ENCODE peak calls at places on chromosomes 12 and 14, in five cellular contexts. Q is PC-3, N is hepatocyte, M is Karpas-422, W is GM23338. Z is an unnamed sample.

GRCh38 chr14:106491851-106492250 is 965.5 kb downstream of the TMEM121 start:
- DNase-seq in Q (peak; percentile 9), N (no peak), M (peak; percentile 76), W (peak; percentile 20), Z (peak; percentile 43)

GRCh38 chr12:70049596-70050360 is 193.5 kb upstream of the CNOT2 start:
- DNase-seq in Q (peak; percentile 96), N (peak; percentile 57), M (peak; percentile 88), W (no peak), Z (peak; percentile 26)

GRCh38 chr12:98291828-98292227 is 223.6 kb upstream of the TMPO start:
- DNase-seq in Q (no peak), N (no peak), M (no peak), W (peak; percentile 43), Z (no peak)

GRCh38 chr12:115946867-115947695 is 330.4 kb downstream of the MED13L start:
- DNase-seq in Q (peak; percentile 57), N (no peak), M (peak; percentile 45), W (peak; percentile 53), Z (no peak)

GRCh38 chr14:22512106-22512814 is 76.8 kb downstream of the DAD1 start:
- DNase-seq in Q (no peak), N (no peak), M (no peak), W (no peak), Z (no peak)

GRCh38 chr12:124698211-124698997 is 131.0 kb upstream of the NCOR2 start:
- DNase-seq in Q (no peak), N (no peak), M (no peak), W (no peak), Z (no peak)

GRCh38 chr14:26282578-26282977 is 315.3 kb downstream of the NOVA1 start:
- DNase-seq in Q (no peak), N (no peak), M (no peak), W (no peak), Z (no peak)

GRCh38 chr12:72024613-72025012 is 86.0 kb downstream of the TPH2 start:
- DNase-seq in Q (no peak), N (no peak), M (no peak), W (no peak), Z (no peak)

GRCh38 chr14:95289323-95290010 is 30.2 kb downstream of the CLMN start:
- DNase-seq in Q (no peak), N (no peak), M (no peak), W (no peak), Z (no peak)

GRCh38 chr12:83153156-83153555 is 466.4 kb downstream of the TMTC2 start:
- DNase-seq in Q (no peak), N (no peak), M (no peak), W (no peak), Z (no peak)

GRCh38 chr12:91109148-91109564 is 2.1 kb downstream of the LUM start:
- DNase-seq in Q (peak; percentile 83), N (peak; percentile 84), M (peak; percentile 85), W (peak; percentile 78), Z (peak; percentile 54)

GRCh38 chr14:34199585-34199984 is 248.7 kb upstream of the EGLN3 start:
- DNase-seq in Q (no peak), N (no peak), M (no peak), W (no peak), Z (no peak)

GRCh38 chr14:75558440-75558839 is 20.0 kb upstream of the FLVCR2 start:
- DNase-seq in Q (no peak), N (no peak), M (no peak), W (no peak), Z (no peak)

GRCh38 chr12:22018860-22019259 is 27.2 kb upstream of the CMAS start:
- DNase-seq in Q (peak; percentile 30), N (no peak), M (peak; percentile 49), W (no peak), Z (no peak)

GRCh38 chr12:86379337-86379736 is 123.1 kb upstream of the MGAT4C start:
- DNase-seq in Q (peak; percentile 26), N (no peak), M (no peak), W (no peak), Z (no peak)

GRCh38 chr14:51648296-51648695 is 3.4 kb upstream of the FRMD6 start:
- DNase-seq in Q (no peak), N (no peak), M (no peak), W (no peak), Z (no peak)

GRCh38 chr12:1217191-1217949 is 226.3 kb downstream of the ERC1 start:
- DNase-seq in Q (peak; percentile 94), N (no peak), M (no peak), W (no peak), Z (no peak)

GRCh38 chr12:124795081-124795948 is 68.3 kb downstream of the SCARB1 start:
- DNase-seq in Q (no peak), N (no peak), M (no peak), W (no peak), Z (no peak)

GRCh38 chr12:52390739-52391617 is 5.5 kb upstream of the KRT84 start:
- DNase-seq in Q (peak; percentile 62), N (peak; percentile 39), M (peak; percentile 70), W (peak; percentile 73), Z (peak; percentile 6)

GRCh38 chr14:41925409-41925808 is 318.7 kb downstream of the LRFN5 start:
- DNase-seq in Q (peak; percentile 63), N (peak; percentile 39), M (peak; percentile 89), W (peak; percentile 65), Z (no peak)

GRCh38 chr14:88614218-88614907 is 51.5 kb downstream of the ZC3H14 start:
- DNase-seq in Q (peak; percentile 57), N (no peak), M (no peak), W (no peak), Z (no peak)

GRCh38 chr12:2391740-2392341 is 339.1 kb downstream of the CACNA1C start:
- DNase-seq in Q (no peak), N (no peak), M (no peak), W (no peak), Z (no peak)

GRCh38 chr14:28515571-28515970 is 251.0 kb upstream of the FOXG1 start:
- DNase-seq in Q (peak; percentile 83), N (no peak), M (no peak), W (no peak), Z (no peak)

GRCh38 chr12:93325855-93326254 is 51.9 kb upstream of the NUDT4 start:
- DNase-seq in Q (peak; percentile 61), N (peak; percentile 32), M (no peak), W (no peak), Z (no peak)

GRCh38 chr12:47547077-47547476 is 158.8 kb downstream of the RPAP3 start:
- DNase-seq in Q (peak; percentile 70), N (no peak), M (no peak), W (peak; percentile 53), Z (no peak)

GRCh38 chr12:47553266-47553665 is 152.6 kb downstream of the RPAP3 start:
- DNase-seq in Q (no peak), N (no peak), M (no peak), W (no peak), Z (no peak)

GRCh38 chr12:47549258-47549657 is 156.6 kb downstream of the RPAP3 start:
- DNase-seq in Q (peak; percentile 61), N (no peak), M (no peak), W (no peak), Z (no peak)

GRCh38 chr12:47554046-47554653 is 151.7 kb downstream of the RPAP3 start:
- DNase-seq in Q (no peak), N (no peak), M (no peak), W (no peak), Z (no peak)

GRCh38 chr12:47551426-47551851 is 154.4 kb downstream of the RPAP3 start:
- DNase-seq in Q (peak; percentile 56), N (peak; percentile 10), M (no peak), W (no peak), Z (no peak)
- H3K9me2 ChIP-seq in Q (no peaks in the 10 kb centered on the region), N (no peaks in the 10 kb centered on the region), M (no peaks in the 10 kb centered on the region), W (peaks cover 4% of the 10 kb centered on the region), Z (no peaks in the 10 kb centered on the region)

DNA sequence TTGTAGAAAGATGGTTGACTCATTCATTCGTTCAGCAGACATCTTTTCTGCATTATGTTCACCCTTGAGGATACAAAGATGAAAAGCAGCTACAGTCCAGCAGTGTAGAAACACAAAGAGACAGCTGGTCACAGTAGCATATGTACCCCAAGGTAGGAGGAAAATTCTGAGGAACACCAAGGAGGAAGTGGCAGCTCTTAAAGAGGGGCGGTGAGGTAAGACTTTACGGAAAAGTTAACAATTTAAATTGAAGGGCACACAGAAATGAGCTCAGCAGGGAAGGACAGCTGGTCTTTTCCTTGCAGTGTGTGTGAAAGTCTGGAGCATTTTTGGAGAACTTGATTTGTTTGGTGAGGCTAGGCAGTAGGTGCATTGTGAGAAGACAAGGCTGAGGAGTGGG is 3.5 kb downstream of the SLC35E3 start:
- DNase-seq in Q (no peak), N (no peak), M (no peak), W (no peak), Z (peak; percentile 21)
- H3K9me2 ChIP-seq in Q (no peaks in the 10 kb centered on the region), N (no peaks in the 10 kb centered on the region), M (no peaks in the 10 kb centered on the region), W (no peaks in the 10 kb centered on the region), Z (no peaks in the 10 kb centered on the region)

DNA sequence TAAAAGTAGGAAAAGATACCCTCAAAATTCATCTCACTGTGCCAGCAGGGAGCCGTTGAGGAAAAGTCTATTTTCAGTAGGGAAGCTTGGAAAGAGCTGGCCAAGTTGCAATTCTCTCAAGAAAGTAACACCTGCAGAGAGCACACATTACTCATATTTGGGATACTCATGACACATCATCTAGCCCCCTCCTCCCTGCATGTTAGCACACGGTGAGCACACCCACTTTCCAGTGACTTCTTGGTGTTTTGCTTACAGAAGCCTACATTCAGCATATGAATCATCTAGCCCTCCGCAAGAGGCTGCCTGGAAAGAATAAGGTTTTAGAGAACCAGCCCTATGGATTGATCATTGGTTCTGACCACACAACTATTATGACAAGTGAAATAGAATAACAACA is 124.5 kb downstream of the PTPRO start:
- DNase-seq in Q (peak; percentile 84), N (no peak), M (no peak), W (no peak), Z (no peak)
- H3K9me2 ChIP-seq in Q (no peaks in the 10 kb centered on the region), N (no peaks in the 10 kb centered on the region), M (no peaks in the 10 kb centered on the region), W (no peaks in the 10 kb centered on the region), Z (no peaks in the 10 kb centered on the region)

GRCh38 chr12:48789858-48790326 is 1.0 kb upstream of the ADCY6 start:
- DNase-seq in Q (no peak), N (no peak), M (no peak), W (no peak), Z (no peak)
- H3K9me2 ChIP-seq in Q (no peaks in the 10 kb centered on the region), N (no peaks in the 10 kb centered on the region), M (no peaks in the 10 kb centered on the region), W (no peaks in the 10 kb centered on the region), Z (no peaks in the 10 kb centered on the region)

DNA sequence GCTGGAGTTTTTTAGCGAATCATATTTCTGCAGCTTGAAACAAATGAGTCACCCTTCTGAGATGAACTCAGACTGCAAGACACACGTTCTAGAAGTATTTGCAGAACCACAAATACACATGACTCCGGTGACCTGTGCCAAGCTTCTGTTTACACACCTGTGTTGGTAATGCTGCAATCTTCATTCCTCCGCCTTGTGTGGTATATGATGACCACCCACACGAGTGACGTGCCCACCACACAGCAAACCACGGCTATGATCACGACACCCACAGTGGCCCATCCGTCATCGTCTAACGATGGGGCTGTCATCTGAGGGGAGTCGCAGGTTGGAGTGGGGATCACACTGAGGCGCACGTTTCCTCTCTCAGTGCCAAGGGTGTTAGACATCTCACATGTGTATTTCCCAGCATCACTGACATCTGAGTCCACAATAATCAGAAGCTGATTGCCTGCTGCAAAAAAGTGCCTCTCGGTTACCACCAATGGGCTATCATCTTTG is 43.0 kb downstream of the LRIG3 start:
- DNase-seq in Q (peak; percentile 99), N (peak; percentile 35), M (no peak), W (no peak), Z (no peak)
- H3K9me2 ChIP-seq in Q (no peaks in the 10 kb centered on the region), N (no peaks in the 10 kb centered on the region), M (no peaks in the 10 kb centered on the region), W (no peaks in the 10 kb centered on the region), Z (no peaks in the 10 kb centered on the region)

DNA sequence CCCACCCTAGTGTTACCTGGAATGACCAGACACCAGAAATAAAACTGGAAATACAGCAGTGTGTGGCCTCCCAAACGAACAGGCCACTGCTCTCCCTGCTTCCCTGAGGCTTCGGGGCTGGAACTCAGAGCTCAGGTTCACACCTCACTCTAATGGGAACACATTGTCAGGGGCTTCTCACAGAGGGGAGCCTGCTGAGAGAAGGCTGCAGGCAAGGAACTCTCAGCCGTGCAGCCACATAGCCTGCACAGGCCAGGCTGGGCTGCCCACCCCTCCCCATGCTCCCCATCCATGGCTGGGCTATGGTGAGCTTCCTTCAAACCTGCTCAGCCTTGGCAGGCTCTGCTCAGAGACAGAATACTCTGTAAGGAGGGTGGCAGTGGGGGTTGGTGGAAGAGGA is 302.5 kb downstream of the EMP1 start:
- DNase-seq in Q (no peak), N (no peak), M (no peak), W (no peak), Z (no peak)
- H3K9me2 ChIP-seq in Q (no peaks in the 10 kb centered on the region), N (no peaks in the 10 kb centered on the region), M (no peaks in the 10 kb centered on the region), W (peaks cover 6% of the 10 kb centered on the region), Z (no peaks in the 10 kb centered on the region)